ENCODE peak calls at places on chromosomes 6 and 20, in four cellular contexts. E is HepG2, Y is H1, T is GM12878. F is an unnamed sample.

GRCh38 chr6:148438593-148438992 is 96.0 kb downstream of the SASH1 start:
- DNase-seq in E (no peak), Y (peak), T (no peak), F (no peak)

GRCh38 chr20:45100563-45101245 is at the start of gene KCNS1:
- DNase-seq in E (peak), Y (peak), T (no peak), F (peak)

GRCh38 chr6:142846459-142846831 is 98.5 kb downstream of the HIVEP2 start:
- DNase-seq in E (no peak), Y (no peak), T (no peak), F (no peak)

GRCh38 chr20:59152559-59153354 is 10.9 kb upstream of the ZNF831 start:
- DNase-seq in E (no peak), Y (no peak), T (no peak), F (no peak)

GRCh38 chr6:53492860-53493634 is 51.9 kb downstream of the GCLC start:
- DNase-seq in E (peak), Y (peak), T (no peak), F (no peak)

GRCh38 chr20:43398676-43399324 is 58.9 kb upstream of the SRSF6 start:
- DNase-seq in E (no peak), Y (no peak), T (no peak), F (no peak)

GRCh38 chr6:154488802-154489437 is 21.6 kb downstream of the CNKSR3 start:
- DNase-seq in E (no peak), Y (no peak), T (no peak), F (no peak)

GRCh38 chr6:57262901-57263694 is 41.0 kb upstream of the RAB23 start:
- DNase-seq in E (no peak), Y (no peak), T (no peak), F (no peak)

GRCh38 chr6:72826033-72826432 is 204.2 kb downstream of the KCNQ5 start:
- DNase-seq in E (no peak), Y (no peak), T (no peak), F (no peak)

GRCh38 chr6:88612631-88613030 is 350.8 kb downstream of the RNGTT start:
- DNase-seq in E (no peak), Y (no peak), T (no peak), F (no peak)

GRCh38 chr6:8429821-8430220 is 5.5 kb downstream of the SLC35B3 start:
- DNase-seq in E (no peak), Y (no peak), T (no peak), F (no peak)

GRCh38 chr20:22559711-22560305 is 24.6 kb downstream of the FOXA2 start:
- DNase-seq in E (no peak), Y (no peak), T (no peak), F (no peak)

GRCh38 chr6:119791746-119792145 is 442.2 kb upstream of the MAN1A1 start:
- DNase-seq in E (no peak), Y (no peak), T (no peak), F (peak)

GRCh38 chr6:108797951-108798671 is 50.1 kb upstream of the ARMC2 start:
- DNase-seq in E (no peak), Y (no peak), T (no peak), F (no peak)
- TF ChIP-seq SUZ12 in E (no peak), Y (no peak), T (no peak), F (no peak)

GRCh38 chr6:135637701-135638100 is 140.2 kb upstream of the AHI1 start:
- DNase-seq in E (no peak), Y (no peak), T (no peak), F (no peak)

GRCh38 chr6:135640449-135641111 is 143.0 kb upstream of the AHI1 start:
- DNase-seq in E (no peak), Y (no peak), T (no peak), F (no peak)

GRCh38 chr6:135640048-135640447 is 142.5 kb upstream of the AHI1 start:
- DNase-seq in E (no peak), Y (no peak), T (no peak), F (no peak)

GRCh38 chr6:135633573-135633972 is 136.0 kb upstream of the AHI1 start:
- DNase-seq in E (no peak), Y (no peak), T (no peak), F (no peak)

DNA sequence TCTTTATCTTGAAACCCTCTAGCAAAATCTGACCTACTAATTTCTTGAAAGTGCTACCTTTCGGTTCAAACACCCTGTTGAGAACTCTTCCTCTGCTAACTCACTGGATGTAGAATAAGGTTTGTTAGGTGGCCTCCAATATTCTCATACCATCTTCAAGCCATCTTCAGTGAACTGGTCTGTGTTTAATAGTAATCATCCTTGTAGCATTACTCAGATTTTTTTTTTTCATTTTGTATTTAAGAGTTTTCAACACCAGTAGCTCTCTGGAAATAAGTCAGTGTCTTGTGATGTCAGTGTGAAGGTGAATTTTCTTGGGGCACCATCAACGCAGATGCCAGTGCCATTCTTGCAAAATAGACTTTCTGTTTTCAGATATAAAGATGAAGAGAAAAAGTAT is 140.6 kb upstream of the AHI1 start:
- DNase-seq in E (no peak), Y (no peak), T (no peak), F (no peak)
- H3K9ac ChIP-seq in E (no peak), Y (no peak), T (no peak), F (no peak)

DNA sequence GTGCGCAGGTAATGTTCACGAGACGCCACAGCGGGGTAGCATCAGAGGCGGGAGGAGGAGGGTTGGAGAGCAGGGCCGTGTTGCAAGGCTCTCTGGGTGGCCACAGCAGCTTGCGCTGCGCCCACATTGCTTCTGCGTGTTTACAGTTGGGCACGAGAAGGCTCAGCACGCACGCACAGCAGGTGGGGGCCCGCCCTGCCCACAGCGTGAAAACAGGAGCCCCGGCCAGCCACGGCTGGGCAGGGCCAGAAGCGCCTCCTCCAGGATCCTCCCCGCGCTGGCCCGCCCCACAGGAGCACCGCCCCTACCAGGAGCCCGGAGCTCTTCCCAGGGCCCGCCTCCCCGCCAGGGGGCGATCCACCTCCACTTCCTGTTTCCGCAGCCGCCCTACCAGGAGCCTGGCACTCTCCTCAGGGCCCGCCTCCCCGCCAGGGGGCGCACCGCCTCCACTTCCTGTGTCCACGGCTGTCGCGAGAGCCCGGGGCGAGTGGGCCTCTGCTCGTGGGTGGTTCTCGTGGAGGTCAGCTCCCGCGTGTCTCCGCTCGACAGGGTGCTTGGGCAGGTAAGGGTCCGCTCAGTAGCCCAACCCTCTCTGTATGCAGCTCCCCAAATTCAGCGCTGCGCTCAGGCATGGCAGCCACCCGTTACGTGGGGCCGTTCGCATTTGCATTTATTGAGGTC is at the start of gene FAM50B:
- DNase-seq in E (no peak), Y (peak), T (peak), F (peak)
- TF ChIP-seq SUZ12 in E (no peak), Y (no peak), T (no peak), F (no peak)

GRCh38 chr6:118511930-118512715 is 36.0 kb upstream of the PLN start:
- DNase-seq in E (no peak), Y (no peak), T (no peak), F (no peak)
- H3K9ac ChIP-seq in E (no peak), Y (no peak), T (no peak), F (no peak)

GRCh38 chr20:7734216-7734615 is 206.0 kb downstream of the HAO1 start:
- DNase-seq in E (no peak), Y (no peak), T (no peak), F (no peak)

GRCh38 chr20:7741866-7742265 is 198.4 kb downstream of the HAO1 start:
- DNase-seq in E (no peak), Y (no peak), T (no peak), F (no peak)

GRCh38 chr20:7736336-7736735 is 203.9 kb downstream of the HAO1 start:
- DNase-seq in E (no peak), Y (no peak), T (no peak), F (no peak)
- TF ChIP-seq SUZ12 in E (no peak), Y (no peak), T (no peak), F (no peak)

F was measured in NT2/D1.